ENCODE peak calls at places on chromosomes 6 and 20, in five cellular contexts. Y is upper lobe of right lung, B is adrenal gland, R is dorsolateral prefrontal cortex, Q is A673. O is an unnamed sample. For H3K27me3, the result is how much of the 10 kb centered on the place peaks cover.

GRCh38 chr20:49267327-49267726 is 10.5 kb downstream of the ZNFX1 start:
- DNase-seq in Y (no peak), B (no peak), R (no peak), Q (no peak), O (peak)

GRCh38 chr6:162443101-162443500 is 284.5 kb downstream of the PRKN start:
- DNase-seq in Y (no peak), B (no peak), R (no peak), Q (no peak), O (no peak)

GRCh38 chr6:31308845-31309175 is 36.9 kb upstream of the HLA-C start:
- DNase-seq in Y (no peak), B (no peak), R (no peak), Q (no peak), O (no peak)

GRCh38 chr20:48531505-48531904 is 296.3 kb downstream of the PREX1 start:
- DNase-seq in Y (no peak), B (no peak), R (no peak), Q (peak), O (no peak)

GRCh38 chr6:4567141-4567540 is 209.1 kb upstream of the CDYL start:
- DNase-seq in Y (no peak), B (no peak), R (no peak), Q (no peak), O (no peak)

GRCh38 chr20:10240655-10241054 is 22.0 kb downstream of the SNAP25 start:
- DNase-seq in Y (no peak), B (no peak), R (no peak), Q (no peak), O (no peak)

GRCh38 chr20:11454966-11455799 is 462.5 kb upstream of the BTBD3 start:
- DNase-seq in Y (no peak), B (no peak), R (no peak), Q (peak), O (peak)

GRCh38 chr6:152071318-152071717 is 263.8 kb downstream of the ESR1 start:
- DNase-seq in Y (no peak), B (no peak), R (no peak), Q (no peak), O (no peak)

GRCh38 chr6:16217156-16217721 is 21.1 kb upstream of the GMPR start:
- DNase-seq in Y (no peak), B (no peak), R (no peak), Q (no peak), O (no peak)

GRCh38 chr6:3623451-3624267 is 127.9 kb downstream of the PXDC1 start:
- DNase-seq in Y (no peak), B (peak), R (no peak), Q (no peak), O (no peak)

GRCh38 chr20:25541676-25542075 is 43.7 kb downstream of the NINL start:
- DNase-seq in Y (no peak), B (no peak), R (no peak), Q (no peak), O (no peak)

GRCh38 chr6:38068854-38069253 is 249.3 kb downstream of the ZFAND3 start:
- DNase-seq in Y (no peak), B (peak), R (no peak), Q (peak), O (no peak)

GRCh38 chr6:27478141-27478705 is 5.3 kb upstream of the ZNF184 start:
- DNase-seq in Y (no peak), B (no peak), R (no peak), Q (peak), O (peak)

GRCh38 chr6:4804095-4804494 is 27.9 kb downstream of the CDYL start:
- DNase-seq in Y (no peak), B (no peak), R (no peak), Q (no peak), O (peak)

GRCh38 chr20:25227317-25227831 is 20.5 kb upstream of the PYGB start:
- DNase-seq in Y (no peak), B (peak), R (no peak), Q (peak), O (no peak)

GRCh38 chr20:3222635-3223600 is 13.6 kb downstream of the ITPA start:
- DNase-seq in Y (no peak), B (no peak), R (no peak), Q (no peak), O (peak)

GRCh38 chr20:58981564-58982364 is 708 bp downstream of the NELFCD start:
- DNase-seq in Y (no peak), B (no peak), R (no peak), Q (peak), O (peak)

GRCh38 chr6:10585232-10585887 is 64.2 kb downstream of the GCNT2 start:
- DNase-seq in Y (no peak), B (no peak), R (no peak), Q (peak), O (peak)

GRCh38 chr6:113649276-113649675 is 207.9 kb upstream of the MARCKS start:
- DNase-seq in Y (no peak), B (no peak), R (no peak), Q (no peak), O (no peak)

GRCh38 chr20:35264755-35265154 is 13.2 kb downstream of the MMP24OS start:
- DNase-seq in Y (no peak), B (no peak), R (no peak), Q (no peak), O (peak)

GRCh38 chr6:128079026-128079425 is 178.2 kb upstream of the THEMIS start:
- DNase-seq in Y (no peak), B (no peak), R (no peak), Q (no peak), O (no peak)

GRCh38 chr6:13397359-13398080 is 69.2 kb upstream of the TBC1D7 start:
- DNase-seq in Y (no peak), B (peak), R (no peak), Q (no peak), O (no peak)

GRCh38 chr6:90454835-90455427 is 131.9 kb downstream of the MAP3K7 start:
- DNase-seq in Y (no peak), B (no peak), R (no peak), Q (no peak), O (no peak)

GRCh38 chr20:37202267-37202943 is 23.1 kb upstream of the MROH8 start:
- DNase-seq in Y (no peak), B (peak), R (no peak), Q (peak), O (peak)

GRCh38 chr6:82737965-82738364 is 327.7 kb downstream of the UBE3D start:
- DNase-seq in Y (no peak), B (no peak), R (no peak), Q (no peak), O (no peak)

GRCh38 chr20:46174469-46175126 is 56.5 kb downstream of the CD40 start:
- DNase-seq in Y (peak), B (peak), R (no peak), Q (peak), O (peak)

GRCh38 chr20:46172961-46173536 is 54.9 kb downstream of the CD40 start:
- DNase-seq in Y (no peak), B (no peak), R (no peak), Q (no peak), O (no peak)

GRCh38 chr20:46175127-46175494 is 57.0 kb downstream of the CD40 start:
- DNase-seq in Y (no peak), B (no peak), R (no peak), Q (no peak), O (no peak)

GRCh38 chr20:46172455-46172854 is 54.3 kb downstream of the CD40 start:
- DNase-seq in Y (no peak), B (no peak), R (no peak), Q (no peak), O (no peak)

DNA sequence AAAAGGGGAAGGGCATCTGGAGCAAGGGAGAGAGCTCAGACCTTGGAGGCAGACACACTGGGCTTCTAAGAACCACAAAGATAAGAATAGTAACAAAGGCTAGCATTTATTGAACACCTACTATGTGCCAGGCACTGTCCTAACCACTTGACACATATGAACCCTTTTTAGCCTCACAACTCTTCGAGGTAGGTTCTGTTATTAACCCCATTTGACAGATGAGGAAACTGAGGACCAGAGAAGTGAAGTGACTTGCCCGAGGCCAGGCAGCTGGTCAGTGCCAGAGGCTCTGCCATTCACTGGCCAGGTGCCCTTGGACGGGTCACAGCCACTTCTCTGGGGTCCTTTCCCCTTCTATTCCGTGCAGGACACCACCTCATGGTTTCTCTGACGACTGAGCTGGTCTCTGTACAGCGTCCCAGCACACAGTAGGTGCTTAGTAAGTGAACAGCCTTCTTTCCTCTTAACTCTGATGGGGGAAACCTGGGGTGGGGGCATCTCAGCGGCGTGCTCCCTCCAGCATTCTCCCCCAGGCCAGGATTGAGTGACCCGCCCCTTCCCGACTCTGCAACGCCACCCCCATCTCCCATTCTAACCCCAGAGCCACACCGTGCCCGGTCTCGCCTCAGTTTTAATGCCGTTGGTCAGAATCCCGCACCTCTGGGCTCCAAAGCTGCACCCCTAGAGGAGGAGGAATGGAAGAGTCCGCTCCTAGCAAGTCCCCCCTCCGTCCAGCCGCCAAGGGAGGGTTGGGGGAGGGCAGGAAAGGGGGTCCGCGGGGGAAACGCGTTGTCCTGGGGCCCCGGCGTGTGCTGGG is 55.7 kb downstream of the CD40 start:
- DNase-seq in Y (no peak), B (no peak), R (no peak), Q (no peak), O (no peak)
- H3K27me3 ChIP-seq in Y (half or more), B (under half), R (under half), Q (under half), O (half or more)

GRCh38 chr6:98054453-98054852 is 771.4 kb upstream of the MMS22L start:
- DNase-seq in Y (no peak), B (no peak), R (no peak), Q (peak), O (peak)
- TF ChIP-seq CTCF in Y (peak), B (peak), R (peak), Q (peak), O (peak)

DNA sequence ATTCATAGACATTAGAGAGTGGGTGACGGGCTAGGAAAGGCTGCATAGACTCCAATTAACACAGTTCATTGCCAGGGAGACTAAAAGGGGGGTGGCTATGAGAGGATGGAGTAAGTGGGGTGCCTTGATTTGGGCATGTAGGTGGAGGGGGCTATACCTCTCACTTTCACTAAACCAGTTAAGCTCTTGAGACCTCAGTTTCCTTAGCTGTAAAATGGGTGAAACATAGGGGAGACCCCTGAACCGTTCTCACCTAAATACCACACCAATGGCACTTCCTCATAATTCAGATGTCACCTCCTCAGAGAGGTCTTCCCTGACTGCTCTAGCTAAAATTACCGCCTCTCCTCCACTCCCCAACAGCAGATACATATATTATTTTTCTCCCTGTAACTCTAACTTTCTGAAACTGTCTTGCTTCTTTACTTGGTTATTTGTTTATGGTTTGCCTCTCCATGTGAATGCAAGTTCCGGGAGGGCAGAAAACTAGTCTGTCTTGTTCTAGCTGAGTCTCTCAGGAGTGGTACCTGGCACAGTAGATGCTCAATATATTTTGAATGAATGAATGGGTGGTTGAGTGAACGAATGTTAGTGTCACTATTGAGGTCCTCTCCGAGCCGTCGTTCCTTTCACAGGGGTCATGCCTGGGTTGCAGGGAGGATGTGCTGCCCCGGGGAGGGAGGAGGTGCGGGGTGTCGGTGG is 615 bp upstream of the EYA2 start:
- DNase-seq in Y (no peak), B (no peak), R (no peak), Q (no peak), O (no peak)
- H3K4me3 ChIP-seq in Y (no peak), B (peak), R (no peak), Q (no peak), O (no peak)

DNA sequence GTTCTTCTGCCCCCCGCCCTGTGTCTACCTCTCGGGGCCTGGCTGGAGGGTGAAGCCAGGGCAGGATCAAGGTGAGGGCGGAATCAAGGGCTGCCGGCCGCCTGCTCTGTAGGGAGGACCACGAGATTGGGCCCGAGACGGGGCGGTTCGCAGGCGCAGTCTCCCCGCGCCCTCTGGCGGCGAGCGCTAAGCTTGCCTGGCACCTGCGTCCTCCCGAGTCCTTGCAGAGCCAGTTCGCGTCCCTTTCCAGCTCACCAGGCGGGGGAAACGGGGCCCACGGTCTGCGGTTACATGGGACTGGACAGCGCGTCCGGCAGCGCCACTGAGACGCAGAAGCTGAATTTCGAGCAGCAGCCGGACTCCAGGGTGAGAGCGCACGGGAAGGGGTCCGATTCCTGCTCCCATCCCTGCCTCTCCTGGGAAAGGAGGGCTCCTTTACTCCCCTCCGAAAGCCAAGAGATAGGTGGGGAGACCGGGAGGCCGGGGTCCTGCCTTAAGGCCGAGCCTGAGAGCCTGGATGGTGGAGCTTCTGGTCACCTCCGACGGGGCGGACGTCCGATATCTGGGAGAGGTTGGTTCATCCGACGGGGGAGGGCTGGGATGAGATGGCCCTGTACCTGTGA is 3.6 kb upstream of the MATN4 start:
- DNase-seq in Y (peak), B (no peak), R (peak), Q (peak), O (peak)
- H3K27me3 ChIP-seq in Y (under half), B (under half), R (under half), Q (under half), O (under half)

GRCh38 chr6:89122625-89123024 is 4.8 kb upstream of the SRSF12 start:
- DNase-seq in Y (no peak), B (no peak), R (no peak), Q (peak), O (peak)
- TF ChIP-seq CTCF in Y (peak), B (peak), R (peak), Q (peak), O (peak)

DNA sequence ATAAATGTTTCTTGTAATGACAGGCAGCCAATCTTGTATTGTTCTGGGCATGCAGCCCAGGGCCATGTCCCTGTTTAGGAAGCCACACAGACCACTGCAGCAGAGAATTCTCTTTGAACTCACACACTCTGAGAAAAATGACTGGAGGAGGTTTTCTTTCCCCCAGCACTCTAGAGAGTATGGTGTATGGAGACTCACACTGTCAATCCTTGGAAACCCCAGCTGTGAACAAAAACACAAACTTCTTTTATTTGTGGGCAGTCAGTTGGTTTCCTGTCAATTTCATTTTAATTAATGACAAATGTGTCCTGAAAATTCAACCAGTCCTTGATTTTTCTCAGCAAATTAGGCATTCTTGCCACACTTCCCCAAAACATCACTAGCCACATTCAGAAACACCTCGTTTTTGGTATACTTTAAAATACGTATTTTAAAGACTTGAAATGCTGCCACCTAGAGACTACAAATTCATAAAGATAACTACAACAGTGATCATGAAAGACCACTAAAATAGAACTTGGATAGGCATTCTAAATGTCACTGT is 52.9 kb upstream of the UFL1 start:
- DNase-seq in Y (no peak), B (no peak), R (no peak), Q (peak), O (no peak)
- H3K4me3 ChIP-seq in Y (no peak), B (no peak), R (no peak), Q (no peak), O (no peak)

O was measured in hepatocyte.